ENCODE peak calls at places on chromosomes 3 and 15, in six cellular contexts. E, W, F, J, C and V are unnamed samples. For H3K36me3, the result is how much of the 10 kb centered on the place peaks cover.

GRCh38 chr15:39534996-39535395 is 45.9 kb upstream of the THBS1 start:
- DNase-seq in W (no peak), J (no peak), E (no peak), C (no peak), F (no peak), V (no peak)

GRCh38 chr3:147120029-147120428 is 286.3 kb downstream of the ZIC4 start:
- DNase-seq in W (no peak), J (no peak), E (no peak), C (peak), F (no peak), V (no peak)

GRCh38 chr3:36058404-36059035 is 321.8 kb upstream of the STAC start:
- DNase-seq in E (no peak), F (no peak), C (no peak), W (no peak), J (no peak), V (no peak)

GRCh38 chr15:43241100-43241499 is 20.3 kb upstream of the EPB42 start:
- DNase-seq in C (peak), W (no peak), E (peak), F (no peak), J (no peak), V (no peak)

GRCh38 chr3:150844484-150844883 is 60.8 kb downstream of the MINDY4B start:
- DNase-seq in C (no peak), J (no peak), W (no peak), E (no peak), F (no peak), V (no peak)

GRCh38 chr3:65857327-65857726 is 181.4 kb downstream of the MAGI1 start:
- DNase-seq in E (no peak), J (no peak), W (no peak), C (no peak), F (no peak), V (no peak)

GRCh38 chr3:197490659-197491058 is 65.1 kb downstream of the BDH1 start:
- DNase-seq in W (no peak), E (no peak), F (no peak), J (no peak), C (no peak), V (no peak)

GRCh38 chr15:74635228-74635627 is 19.6 kb downstream of the CLK3 start:
- DNase-seq in W (peak), F (peak), J (peak), E (peak), C (peak), V (no peak)

GRCh38 chr3:121793078-121793477 is 41.8 kb downstream of the IQCB1 start:
- DNase-seq in F (no peak), C (no peak), J (no peak), W (no peak), E (no peak), V (no peak)

GRCh38 chr3:129592362-129593150 is 13.9 kb downstream of the PLXND1 start:
- DNase-seq in W (no peak), F (no peak), C (no peak), E (peak), J (no peak), V (no peak)

GRCh38 chr3:61645148-61645547 is 83.8 kb downstream of the PTPRG start:
- DNase-seq in E (no peak), C (no peak), W (no peak), F (no peak), J (peak), V (no peak)

GRCh38 chr15:43828061-43828657 is 1.4 kb downstream of the WDR76 start:
- DNase-seq in J (no peak), F (no peak), C (no peak), E (no peak), W (no peak), V (no peak)

GRCh38 chr15:85595804-85596536 is 198.8 kb downstream of the KLHL25 start:
- DNase-seq in F (no peak), W (no peak), J (no peak), C (no peak), E (no peak), V (no peak)

DNA sequence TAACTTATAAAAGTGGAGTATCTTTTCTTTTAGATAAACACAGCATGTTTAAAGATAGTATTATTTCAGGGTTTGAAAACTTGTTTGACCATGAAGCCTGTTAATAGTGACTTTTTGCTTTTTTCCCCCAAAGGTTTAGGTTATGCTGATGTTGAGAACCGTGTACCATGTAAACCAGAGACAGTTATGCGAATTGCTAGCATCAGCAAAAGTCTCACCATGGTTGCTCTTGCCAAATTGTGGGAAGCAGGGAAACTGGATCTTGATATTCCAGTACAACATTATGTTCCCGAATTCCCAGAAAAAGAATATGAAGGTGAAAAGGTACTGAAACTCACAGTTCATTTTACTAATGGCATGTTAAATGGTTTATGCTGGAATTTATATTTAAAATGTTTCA is 5.1 kb downstream of the LACTB start:
- DNase-seq in W (no peak), E (no peak), C (no peak), J (no peak), F (no peak), V (no peak)
- H3K36me3 ChIP-seq in W (under half), E (under half), C (half or more), J (under half), F (under half), V (under half)

DNA sequence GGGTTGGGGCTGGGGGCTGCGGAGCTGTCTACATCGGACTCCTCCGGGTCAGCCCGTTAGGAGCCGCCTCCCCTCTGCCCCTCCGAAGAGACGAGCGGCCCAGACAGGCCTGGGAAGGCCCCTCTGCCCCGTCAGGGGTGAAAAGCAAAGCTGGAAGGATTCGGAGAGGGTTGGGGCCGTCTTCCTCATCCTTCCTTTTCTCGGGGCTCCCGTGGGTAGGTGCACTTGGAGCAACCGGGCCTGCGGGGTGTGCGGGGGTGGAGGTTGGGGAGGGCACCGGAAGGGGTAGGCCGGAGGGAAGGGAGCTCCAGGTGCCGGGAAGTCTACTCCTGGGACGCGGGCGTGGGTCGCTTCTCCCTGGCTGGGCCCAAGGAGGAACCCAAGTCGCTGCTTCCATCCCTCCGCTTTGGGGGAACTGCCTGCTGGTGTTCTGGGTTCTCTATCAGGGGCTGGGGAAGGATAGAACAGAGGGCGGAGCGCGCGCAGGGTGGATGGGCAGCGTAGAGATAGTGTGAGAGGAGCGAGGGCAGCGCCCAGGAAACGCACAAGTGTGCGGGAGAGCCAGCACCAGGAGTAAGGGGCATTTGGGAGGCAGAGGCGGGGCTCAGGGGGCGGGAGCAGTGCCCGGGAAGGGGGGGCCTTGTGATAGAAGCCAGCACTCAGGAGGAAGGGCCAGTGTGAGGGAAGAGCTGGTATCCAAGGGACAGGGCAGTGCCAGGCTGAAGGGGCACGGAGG is 590 bp downstream of the POLR2H start:
- DNase-seq in C (peak), W (peak), J (peak), F (no peak), E (peak), V (no peak)
- H3K36me3 ChIP-seq in C (under half), W (under half), J (under half), F (under half), E (under half), V (under half)

DNA sequence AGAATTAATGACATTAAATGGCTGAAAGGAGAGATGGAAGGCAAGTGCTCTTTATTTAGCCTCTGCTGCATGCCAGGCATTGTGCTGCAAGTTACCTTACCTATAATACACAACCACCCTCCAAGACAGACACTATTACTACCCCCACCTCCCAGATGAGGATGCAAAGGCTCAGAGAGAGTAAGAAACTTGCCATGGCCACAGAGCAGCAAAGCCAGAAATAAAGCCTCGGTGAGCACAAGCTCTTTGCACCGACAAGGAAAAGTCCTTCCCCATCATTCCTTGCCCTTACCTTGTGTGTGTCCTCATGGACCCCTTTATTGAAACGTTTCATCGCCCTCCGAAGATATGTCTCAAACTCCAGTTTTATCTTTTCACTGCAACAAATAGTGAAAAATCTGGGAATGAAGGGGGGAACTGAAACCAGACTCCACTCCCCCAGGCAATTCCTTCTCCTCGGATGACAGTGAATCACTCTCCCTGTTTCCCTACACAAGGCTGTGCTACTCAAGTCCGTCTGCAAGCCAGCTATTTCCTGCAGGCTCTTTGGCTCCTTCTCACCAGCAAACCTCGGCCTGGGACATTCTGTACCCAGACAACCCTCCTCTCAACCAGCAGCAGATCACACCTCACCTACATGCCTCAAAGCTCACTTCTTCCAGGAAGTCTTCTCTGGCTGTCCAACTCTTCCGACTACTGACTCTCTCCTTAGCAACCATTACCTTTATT is 11.4 kb downstream of the XPC start:
- DNase-seq in W (no peak), E (no peak), F (no peak), J (peak), C (peak), V (no peak)
- H3K36me3 ChIP-seq in W (half or more), E (under half), F (under half), J (half or more), C (half or more), V (under half)

DNA sequence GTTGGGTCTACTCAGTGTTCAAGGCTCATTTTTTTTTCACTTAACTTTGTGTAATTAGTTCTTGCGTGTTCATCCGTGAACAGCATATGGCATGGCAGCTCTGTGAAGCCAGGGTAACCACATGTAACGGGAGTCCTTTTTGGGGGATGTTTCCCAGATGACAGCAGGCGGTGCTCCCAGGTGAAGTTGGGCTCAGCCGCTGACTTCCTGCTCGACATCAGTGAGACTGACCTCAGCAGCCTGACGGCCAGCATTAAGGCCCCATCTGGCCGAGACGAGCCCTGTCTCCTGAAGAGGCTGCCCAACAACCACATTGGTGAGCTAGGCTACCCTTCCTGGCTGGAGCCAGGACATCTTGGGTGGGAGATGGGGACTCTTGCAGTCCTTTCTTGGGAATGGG is 62.7 kb downstream of the DNASE1L3 start:
- DNase-seq in J (no peak), E (no peak), C (no peak), F (no peak), W (no peak), V (no peak)
- H3K36me3 ChIP-seq in J (half or more), E (under half), C (half or more), F (under half), W (half or more), V (under half)

DNA sequence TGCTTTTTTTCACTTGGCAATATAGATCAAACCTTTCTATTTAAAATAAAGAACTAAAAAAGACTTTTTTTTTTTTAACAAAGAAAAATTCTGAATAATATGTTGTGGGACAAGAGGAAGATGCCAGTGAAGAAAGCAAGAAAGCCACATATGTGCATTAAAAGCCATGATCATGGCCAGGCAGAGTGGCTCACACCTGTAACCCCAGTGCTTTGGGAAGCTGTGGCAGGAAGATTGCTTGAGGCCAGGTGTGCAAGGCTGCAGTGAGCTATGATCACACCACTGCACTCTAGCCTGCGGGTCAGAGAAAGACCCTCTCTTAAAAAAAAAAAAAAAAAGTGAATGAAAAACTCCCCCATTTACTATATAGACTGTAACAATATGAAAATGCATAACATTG is 23.9 kb downstream of the C2CD4B start:
- DNase-seq in E (no peak), C (no peak), F (no peak), J (no peak), W (no peak), V (no peak)
- H3K36me3 ChIP-seq in E (under half), C (under half), F (under half), J (under half), W (under half), V (under half)

GRCh38 chr3:41209646-41210045 is 10.3 kb downstream of the CTNNB1 start:
- DNase-seq in W (no peak), F (no peak), C (no peak), J (no peak), E (no peak), V (no peak)
- H3K36me3 ChIP-seq in W (under half), F (under half), C (under half), J (under half), E (under half), V (under half)

GRCh38 chr3:19961960-19962359 is 15.1 kb downstream of the RAB5A start:
- DNase-seq in E (no peak), F (no peak), J (no peak), W (no peak), C (no peak), V (no peak)

GRCh38 chr3:19959505-19959904 is 12.6 kb downstream of the RAB5A start:
- DNase-seq in C (no peak), F (no peak), E (no peak), W (no peak), J (no peak), V (no peak)

GRCh38 chr3:19954676-19955075 is 7.8 kb downstream of the RAB5A start:
- DNase-seq in E (no peak), W (no peak), F (no peak), C (no peak), J (no peak), V (no peak)

GRCh38 chr3:19960670-19961069 is 13.8 kb downstream of the RAB5A start:
- DNase-seq in F (no peak), C (no peak), J (no peak), E (no peak), W (no peak), V (no peak)
- H3K36me3 ChIP-seq in F (under half), C (under half), J (under half), E (under half), W (under half), V (under half)